ENCODE peak calls at places on chromosomes 6 and 20, in eight cellular contexts. H is astrocyte of the spinal cord; E is fibroblast of pulmonary artery; R is aorta; B is stimulated activated CD8-positive, alpha-beta memory T cell treated with anti-CD3 and anti-CD28 coated beads, Interleukin-12 subunit alpha, Interleukin-12 subunit beta, amount 100 ng/mL, for 1 hour; Z is stimulated activated CD4-positive, alpha-beta T cell treated with anti-CD3 and anti-CD28 coated beads, Interleukin-12 subunit alpha, Interleukin-12 subunit beta, amount 100 ng/mL, for 4 hours; U is psoas muscle; J is left ventricle myocardium inferior. G is an unnamed sample.

GRCh38 chr6:25197116-25197515 is 82.1 kb upstream of the CARMIL1 start:
- DNase-seq in R (no peak), E (no peak), H (no peak), U (no peak), J (no peak), Z (no peak), B (no peak), G (no peak)

GRCh38 chr20:57838670-57839142 is 128.9 kb upstream of the PMEPA1 start:
- DNase-seq in R (no peak), E (no peak), J (no peak), Z (no peak), B (no peak), U (no peak), H (peak), G (no peak)

GRCh38 chr6:166936079-166936787 is 20.1 kb downstream of the RNASET2 start:
- DNase-seq in R (no peak), U (no peak), J (no peak), H (no peak), E (no peak), B (no peak), Z (no peak), G (no peak)

GRCh38 chr6:14638932-14639875 is 521.6 kb downstream of the CD83 start:
- DNase-seq in J (peak), R (no peak), B (no peak), U (peak), Z (no peak), E (peak), H (peak), G (no peak)

GRCh38 chr6:52598123-52598823 is 21.4 kb upstream of the TRAM2 start:
- DNase-seq in J (peak), U (peak), E (peak), R (peak), B (no peak), Z (no peak), H (peak), G (no peak)

GRCh38 chr6:78868124-78868523 is 773 bp downstream of the IRAK1BP1 start:
- DNase-seq in R (no peak), J (no peak), B (no peak), U (no peak), Z (no peak), H (peak), E (peak), G (no peak)

GRCh38 chr6:70280462-70280861 is 22.4 kb downstream of the COL9A1 start:
- DNase-seq in B (no peak), E (no peak), R (no peak), U (no peak), Z (no peak), J (no peak), H (no peak), G (no peak)

GRCh38 chr6:161169060-161169459 is 104.8 kb downstream of the AGPAT4 start:
- DNase-seq in H (peak), E (no peak), R (no peak), J (no peak), Z (no peak), B (no peak), U (no peak), G (no peak)

GRCh38 chr6:131923356-131923755 is 27.8 kb downstream of the CCN2 start:
- DNase-seq in B (no peak), Z (no peak), J (peak), R (no peak), H (peak), U (peak), E (peak), G (no peak)

GRCh38 chr6:38058022-38058421 is 238.5 kb downstream of the ZFAND3 start:
- DNase-seq in J (no peak), B (no peak), R (no peak), E (peak), H (peak), Z (peak), U (no peak), G (peak)

GRCh38 chr6:42744351-42744890 is 1.5 kb downstream of the TBCC start:
- DNase-seq in E (no peak), J (no peak), H (peak), Z (no peak), U (no peak), R (no peak), B (no peak), G (no peak)

GRCh38 chr6:3549314-3549940 is 92.6 kb upstream of the SLC22A23 start:
- DNase-seq in R (no peak), E (no peak), U (no peak), Z (no peak), H (no peak), B (no peak), J (no peak), G (no peak)

GRCh38 chr20:62872863-62873261 is 11.2 kb upstream of the TCFL5 start:
- DNase-seq in Z (no peak), R (no peak), B (no peak), U (no peak), H (no peak), J (no peak), E (no peak), G (no peak)

GRCh38 chr6:11714798-11715285 is 63.8 kb downstream of the ADTRP start:
- DNase-seq in Z (no peak), E (no peak), H (no peak), J (no peak), U (no peak), R (no peak), B (no peak), G (no peak)

GRCh38 chr20:11166716-11167115 is 492.9 kb upstream of the JAG1 start:
- DNase-seq in R (no peak), U (no peak), J (no peak), H (no peak), B (no peak), E (peak), Z (no peak), G (no peak)

GRCh38 chr20:45119556-45120266 is 4.6 kb downstream of the WFDC12 start:
- DNase-seq in U (no peak), R (no peak), J (no peak), Z (no peak), B (no peak), E (no peak), H (no peak), G (no peak)

GRCh38 chr6:118679293-118679692 is 27.9 kb upstream of the CEP85L start:
- DNase-seq in E (peak), Z (no peak), R (no peak), B (no peak), J (no peak), U (no peak), H (peak), G (no peak)

GRCh38 chr20:49270177-49270576 is 7.7 kb downstream of the ZNFX1 start:
- DNase-seq in E (no peak), H (no peak), J (no peak), Z (no peak), B (no peak), U (no peak), R (no peak), G (no peak)

GRCh38 chr6:147947521-147947920 is 395.1 kb upstream of the SASH1 start:
- DNase-seq in J (no peak), R (no peak), H (no peak), B (no peak), Z (no peak), U (no peak), E (peak), G (no peak)

GRCh38 chr6:129795261-129795660 is 65.9 kb downstream of the TMEM244 start:
- DNase-seq in E (no peak), Z (no peak), B (no peak), U (no peak), H (peak), R (no peak), J (no peak), G (no peak)

GRCh38 chr20:54668271-54669053 is 193.1 kb downstream of the DOK5 start:
- DNase-seq in B (no peak), H (no peak), J (no peak), Z (peak), R (no peak), U (no peak), E (peak), G (peak)

GRCh38 chr6:33987531-33988021 is 158.3 kb downstream of the GRM4 start:
- DNase-seq in J (no peak), R (no peak), H (no peak), U (no peak), E (no peak), B (no peak), Z (no peak), G (no peak)

GRCh38 chr6:169894377-169894960 is 143.0 kb downstream of the ERMARD start:
- DNase-seq in Z (no peak), R (no peak), B (no peak), U (no peak), J (no peak), H (no peak), E (no peak), G (no peak)

GRCh38 chr20:36744764-36745191 is 1.1 kb downstream of the NDRG3 start:
- DNase-seq in H (peak), Z (no peak), J (peak), B (no peak), E (peak), U (peak), R (peak), G (no peak)

GRCh38 chr20:63895202-63895885 is 418 bp downstream of the DNAJC5 start:
- DNase-seq in B (no peak), E (no peak), U (no peak), R (no peak), Z (no peak), J (no peak), H (peak), G (no peak)

GRCh38 chr6:47247227-47247797 is 62.4 kb downstream of the TNFRSF21 start:
- DNase-seq in H (no peak), Z (no peak), E (peak), R (no peak), U (no peak), B (no peak), J (no peak), G (no peak)

GRCh38 chr20:23144856-23145255 is 58.7 kb upstream of the CD93 start:
- DNase-seq in H (no peak), U (no peak), Z (no peak), R (no peak), J (no peak), B (no peak), E (no peak), G (no peak)

GRCh38 chr6:125717120-125717731 is 32.2 kb upstream of the HEY2 start:
- DNase-seq in E (no peak), B (no peak), R (no peak), U (no peak), Z (no peak), J (no peak), H (no peak), G (no peak)

GRCh38 chr6:129852257-129852858 is 8.8 kb downstream of the TMEM244 start:
- DNase-seq in J (no peak), B (no peak), Z (no peak), R (no peak), H (no peak), E (peak), U (no peak), G (no peak)

GRCh38 chr6:44002071-44002590 is 125.1 kb downstream of the MRPL14 start:
- DNase-seq in R (peak), E (no peak), U (no peak), Z (no peak), B (no peak), J (no peak), H (no peak), G (no peak)

GRCh38 chr20:63737940-63738686 is 1.5 kb upstream of the SLC2A4RG start:
- DNase-seq in E (no peak), Z (no peak), R (peak), U (no peak), H (no peak), B (no peak), J (no peak), G (no peak)

GRCh38 chr6:32439708-32440214 is at the start of gene HLA-DRA:
- DNase-seq in Z (no peak), E (peak), U (no peak), R (no peak), J (no peak), H (peak), B (no peak), G (peak)

G was measured in HS-5.